ENCODE peak calls at places on chromosomes 13 and 19, in seven cellular contexts. O is lower leg skin, X is suprapubic skin, F is ovary, R is transverse colon, P is tibial nerve, W is A549. Y is an unnamed sample.

GRCh38 chr13:113904411-113904810 is 40.5 kb upstream of the GAS6 start:
- DNase-seq in R (peak; percentile 42), X (no peak), F (no peak), W (peak; percentile 6), O (peak; percentile 16), P (no peak), Y (peak; percentile 68)

GRCh38 chr19:27738569-27739193 is 1474.3 kb downstream of the UQCRFS1 start:
- DNase-seq in P (no peak), F (no peak), R (no peak), O (no peak), X (no peak), W (no peak), Y (no peak)

GRCh38 chr19:53958168-53958571 is 4.6 kb upstream of the CACNG8 start:
- DNase-seq in F (no peak), O (no peak), X (no peak), R (no peak), W (no peak), P (no peak), Y (no peak)

GRCh38 chr19:15101479-15102082 is 5.6 kb upstream of the SYDE1 start:
- DNase-seq in P (no peak), O (no peak), W (no peak), X (no peak), R (peak; percentile 52), F (no peak), Y (no peak)

GRCh38 chr19:32407004-32407992 is 1.7 kb downstream of the DPY19L3 start:
- DNase-seq in O (no peak), F (peak; percentile 54), W (no peak), P (no peak), R (peak; percentile 12), X (peak; percentile 81), Y (peak; percentile 79)

GRCh38 chr19:6890421-6890913 is 3.1 kb downstream of the ADGRE1 start:
- DNase-seq in R (no peak), O (no peak), W (no peak), X (no peak), F (no peak), P (no peak), Y (no peak)

GRCh38 chr13:79724348-79725103 is 243.6 kb downstream of the NDFIP2 start:
- DNase-seq in P (no peak), O (no peak), R (peak; percentile 32), X (no peak), F (no peak), W (peak; percentile 23), Y (no peak)

GRCh38 chr13:47594833-47595232 is 406.2 kb downstream of the SUCLA2 start:
- DNase-seq in W (no peak), R (no peak), O (no peak), P (no peak), F (no peak), X (no peak), Y (no peak)

GRCh38 chr13:74226791-74227475 is 92.7 kb upstream of the KLF12 start:
- DNase-seq in F (no peak), O (no peak), X (no peak), P (no peak), W (no peak), R (no peak), Y (no peak)

GRCh38 chr13:45512148-45512498 is 47.4 kb downstream of the COG3 start:
- DNase-seq in W (no peak), R (no peak), F (no peak), O (no peak), X (no peak), P (no peak), Y (no peak)

GRCh38 chr19:54332149-54332548 is 6.8 kb downstream of the LILRA4 start:
- DNase-seq in F (no peak), P (no peak), X (no peak), O (no peak), W (no peak), R (no peak), Y (no peak)

DNA sequence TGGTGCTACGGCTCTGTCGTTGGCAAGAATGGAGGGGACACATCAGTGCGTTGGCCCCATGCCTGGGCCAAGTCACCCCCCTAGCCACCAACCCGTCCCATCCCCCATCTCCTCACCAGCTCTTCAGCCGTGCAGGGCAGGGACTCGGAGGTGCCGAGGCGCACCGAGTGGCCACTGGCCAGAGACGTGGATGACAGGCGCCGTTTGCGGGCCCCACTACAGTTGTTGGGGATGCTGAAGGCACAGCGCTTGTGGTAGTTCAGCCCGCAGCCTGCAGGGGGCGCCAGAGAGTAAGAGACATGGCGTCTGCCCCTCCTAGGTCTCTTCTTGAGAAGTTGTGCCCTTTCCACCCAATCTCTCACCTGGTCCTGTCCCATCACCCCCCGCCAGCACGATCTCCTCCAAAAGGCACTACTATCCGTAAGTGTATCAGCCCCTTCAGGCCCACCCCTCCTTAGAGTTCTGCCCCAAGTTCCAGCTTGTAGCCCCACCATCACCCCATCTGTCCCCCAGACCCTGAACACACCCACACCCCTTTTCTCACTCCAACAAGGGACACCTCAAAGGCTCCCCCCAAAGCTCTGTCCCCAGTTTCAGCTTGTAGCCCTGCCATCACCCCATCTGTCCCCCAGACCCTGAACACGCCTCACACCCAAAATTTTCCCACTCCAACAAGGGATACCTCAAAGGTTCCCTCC is 12.4 kb downstream of the PRKD2 start:
- DNase-seq in X (peak; percentile 87), O (peak; percentile 57), W (peak; percentile 90), R (peak; percentile 81), F (peak; percentile 79), P (peak; percentile 69), Y (peak; percentile 73)
- TF ChIP-seq POLR2A in X (no peak), O (no peak), W (no peak), R (no peak), F (no peak), P (no peak), Y (no peak)

GRCh38 chr19:28881616-28882015 is 331.3 kb downstream of the UQCRFS1 start:
- DNase-seq in W (no peak), F (no peak), X (no peak), O (no peak), P (no peak), R (no peak), Y (no peak)
- TF ChIP-seq POLR2A in W (no peak), F (no peak), X (no peak), O (no peak), P (no peak), R (no peak), Y (no peak)

GRCh38 chr19:56121180-56122167 is at the start of gene ZNF787:
- DNase-seq in O (peak; percentile 97), P (peak; percentile 96), R (peak; percentile 99), X (peak; percentile 99), F (peak; percentile 99), W (peak; percentile 98), Y (peak; percentile 100)
- TF ChIP-seq POLR2A in O (no peak), P (peak; percentile 47), R (peak; percentile 58), X (peak; percentile 52), F (peak; percentile 47), W (peak; percentile 52), Y (peak; percentile 23)

GRCh38 chr19:18677156-18677555 is 6.3 kb upstream of the CRTC1 start:
- DNase-seq in P (no peak), X (no peak), W (no peak), R (no peak), O (no peak), F (no peak), Y (no peak)
- TF ChIP-seq POLR2A in P (no peak), X (no peak), W (no peak), R (no peak), O (no peak), F (no peak), Y (no peak)

Y was measured in uterus.